ENCODE peak calls at places on chromosomes 2 and 18, in five cellular contexts. V is kidney; N is CD4-positive, alpha-beta memory T cell; W is body of pancreas; A is GM23248. D is an unnamed sample.

GRCh38 chr2:183248866-183249567 is 124.8 kb downstream of the NUP35 start:
- DNase-seq in V (no peak), N (no peak), W (no peak), A (peak; percentile 54), D (peak; percentile 50)

GRCh38 chr2:170006592-170007327 is 171.2 kb upstream of the MYO3B start:
- DNase-seq in V (no peak), N (no peak), W (no peak), A (peak; percentile 10), D (peak; percentile 44)

GRCh38 chr2:128228894-128229293 is 89.8 kb downstream of the HS6ST1 start:
- DNase-seq in V (no peak), N (no peak), W (no peak), A (peak; percentile 24), D (no peak)

GRCh38 chr2:175880-176800 is 87.7 kb downstream of the SH3YL1 start:
- DNase-seq in V (no peak), N (peak; percentile 65), W (no peak), A (peak; percentile 75), D (no peak)

GRCh38 chr2:37711308-37711731 is 39.9 kb upstream of the CDC42EP3 start:
- DNase-seq in V (peak; percentile 23), N (peak; percentile 25), W (no peak), A (peak; percentile 92), D (peak; percentile 88)

GRCh38 chr2:3902131-3902530 is 198.8 kb downstream of the DCDC2C start:
- DNase-seq in V (no peak), N (no peak), W (no peak), A (no peak), D (no peak)

GRCh38 chr18:69958422-69958821 is 10.7 kb upstream of the CD226 start:
- DNase-seq in V (no peak), N (no peak), W (no peak), A (no peak), D (no peak)

GRCh38 chr2:222213084-222213483 is 85.7 kb downstream of the PAX3 start:
- DNase-seq in V (no peak), N (no peak), W (no peak), A (no peak), D (no peak)

GRCh38 chr2:238286551-238286950 is 1.9 kb downstream of the PER2 start:
- DNase-seq in V (peak; percentile 83), N (no peak), W (peak; percentile 93), A (peak; percentile 92), D (peak; percentile 87)
- H3K4me1 ChIP-seq in V (peaks cover 31% of the 10 kb centered on the region), N (peaks cover 35% of the 10 kb centered on the region), W (peaks cover 87% of the 10 kb centered on the region), A (peaks cover 23% of the 10 kb centered on the region), D (peaks cover 23% of the 10 kb centered on the region)

GRCh38 chr2:203579131-203579643 is 44.1 kb upstream of the RAPH1 start:
- DNase-seq in V (no peak), N (no peak), W (peak; percentile 90), A (peak; percentile 91), D (peak; percentile 60)
- H3K4me1 ChIP-seq in V (peaks cover 16% of the 10 kb centered on the region), N (peaks cover 6% of the 10 kb centered on the region), W (peaks cover 49% of the 10 kb centered on the region), A (peaks cover 33% of the 10 kb centered on the region), D (peaks cover 2% of the 10 kb centered on the region)

GRCh38 chr2:20539133-20539719 is 92.4 kb downstream of the RHOB start:
- DNase-seq in V (no peak), N (no peak), W (no peak), A (peak; percentile 69), D (peak; percentile 32)
- H3K4me1 ChIP-seq in V (peaks cover 16% of the 10 kb centered on the region), N (no peaks in the 10 kb centered on the region), W (no peaks in the 10 kb centered on the region), A (peaks cover 13% of the 10 kb centered on the region), D (peaks cover 4% of the 10 kb centered on the region)

DNA sequence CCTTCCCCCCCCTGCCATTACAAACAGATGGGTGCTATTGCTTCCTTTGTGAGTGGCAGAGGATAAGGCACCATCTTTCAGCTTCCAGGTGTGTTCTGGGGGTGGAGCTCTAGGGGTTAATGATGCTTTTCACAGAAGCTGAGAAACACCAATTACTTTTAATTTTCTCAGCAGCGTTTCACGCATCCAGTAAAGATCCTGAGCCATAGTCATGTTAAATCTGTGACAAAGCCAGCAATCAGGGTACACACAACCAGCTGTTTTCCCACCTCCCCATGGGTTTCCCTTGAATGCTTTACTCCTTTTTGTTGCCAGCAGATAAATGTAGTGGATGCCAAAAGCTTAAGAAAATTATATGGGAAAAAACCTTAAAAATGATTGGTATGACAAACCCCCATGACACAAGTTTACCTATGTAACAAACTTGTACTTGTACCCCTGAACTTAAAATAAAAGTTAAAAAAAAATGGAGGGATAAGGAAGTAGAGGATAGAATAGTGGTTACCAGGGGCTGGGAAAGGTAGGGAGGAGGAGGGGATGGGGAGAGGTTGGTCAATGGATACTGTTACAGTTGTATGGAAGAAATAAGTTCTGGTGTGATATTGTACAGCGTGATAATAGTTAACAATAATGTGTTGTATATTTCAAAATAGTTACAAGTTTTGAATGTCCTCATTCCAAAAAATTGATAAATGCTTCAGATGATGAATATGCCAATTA is 70.0 kb downstream of the ACOXL start:
- DNase-seq in V (no peak), N (no peak), W (no peak), A (no peak), D (no peak)
- H3K4me1 ChIP-seq in V (no peaks in the 10 kb centered on the region), N (peaks cover 15% of the 10 kb centered on the region), W (no peaks in the 10 kb centered on the region), A (no peaks in the 10 kb centered on the region), D (no peaks in the 10 kb centered on the region)

DNA sequence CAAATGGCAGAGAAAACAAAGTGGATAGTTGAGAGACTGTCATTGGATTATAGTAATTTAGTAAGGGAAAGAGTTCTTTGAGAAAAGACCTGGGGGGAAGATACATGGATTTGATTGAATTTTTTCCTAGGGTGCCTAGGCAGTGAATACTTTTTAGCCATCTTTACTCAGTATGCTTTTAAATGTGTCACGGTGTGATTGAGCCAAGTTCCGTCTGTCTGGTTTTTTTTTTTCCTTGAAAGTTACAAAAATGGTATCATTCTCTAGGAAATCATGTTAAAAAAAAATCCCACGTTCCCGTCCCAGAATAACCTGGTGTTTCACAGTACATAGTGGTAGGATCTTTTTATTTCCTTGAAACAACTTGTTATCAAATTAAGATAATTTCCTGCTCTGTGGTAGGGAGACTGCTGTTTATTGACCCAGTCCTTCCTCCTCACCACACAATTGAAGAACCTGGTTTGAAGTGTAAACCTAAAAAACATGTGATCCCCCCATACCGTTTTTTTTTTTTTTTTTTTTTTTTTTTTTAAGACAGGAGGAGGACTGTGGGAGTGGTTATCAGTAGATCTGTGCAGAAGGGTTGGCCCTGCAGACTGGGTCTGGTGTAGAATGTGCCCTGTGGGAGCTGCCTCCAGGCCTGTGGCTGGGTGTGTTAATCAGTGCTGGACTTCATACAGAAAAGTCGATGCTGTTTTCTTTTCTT is 55.1 kb downstream of the DGKD start:
- DNase-seq in V (no peak), N (peak; percentile 58), W (peak; percentile 44), A (no peak), D (no peak)
- H3K4me1 ChIP-seq in V (peaks cover 15% of the 10 kb centered on the region), N (peaks cover 66% of the 10 kb centered on the region), W (peaks cover 35% of the 10 kb centered on the region), A (peaks cover 13% of the 10 kb centered on the region), D (peaks cover 10% of the 10 kb centered on the region)

GRCh38 chr2:162184796-162185195 is 32.7 kb upstream of the GCG start:
- DNase-seq in V (no peak), N (no peak), W (no peak), A (no peak), D (no peak)
- H3K4me1 ChIP-seq in V (no peaks in the 10 kb centered on the region), N (no peaks in the 10 kb centered on the region), W (no peaks in the 10 kb centered on the region), A (no peaks in the 10 kb centered on the region), D (no peaks in the 10 kb centered on the region)

GRCh38 chr2:216700778-216701177 is 5.4 kb upstream of the IGFBP5 start:
- DNase-seq in V (no peak), N (no peak), W (no peak), A (no peak), D (no peak)

GRCh38 chr2:216701544-216701943 is 6.2 kb upstream of the IGFBP5 start:
- DNase-seq in V (no peak), N (no peak), W (no peak), A (no peak), D (no peak)

GRCh38 chr2:216698291-216698690 is 2.9 kb upstream of the IGFBP5 start:
- DNase-seq in V (no peak), N (no peak), W (no peak), A (no peak), D (no peak)

GRCh38 chr2:216698895-216699294 is 3.5 kb upstream of the IGFBP5 start:
- DNase-seq in V (no peak), N (peak; percentile 14), W (no peak), A (peak; percentile 85), D (peak; percentile 84)

DNA sequence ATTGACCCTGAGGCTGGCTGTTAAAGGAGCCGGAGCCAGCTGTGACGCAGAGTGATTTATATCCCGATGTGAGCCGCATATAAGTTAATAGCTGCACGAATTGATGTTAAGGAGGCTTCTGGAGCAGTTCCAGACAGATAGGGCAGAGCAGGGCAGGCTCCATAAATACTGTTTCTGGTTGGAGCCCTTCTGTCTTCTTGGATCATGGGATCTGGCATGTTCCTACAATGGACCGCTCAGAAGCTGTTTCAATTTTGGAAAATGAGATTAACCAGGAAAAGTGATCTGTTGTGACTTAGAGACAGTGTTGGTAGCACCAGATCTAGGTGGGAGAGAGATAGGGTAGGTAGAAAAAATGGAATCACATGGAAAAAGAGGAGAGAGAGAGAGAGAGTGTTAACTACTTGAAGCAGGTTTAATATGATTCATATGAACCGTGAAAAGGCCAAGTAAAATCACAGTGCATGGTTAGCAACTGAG is 4.8 kb upstream of the IGFBP5 start:
- DNase-seq in V (no peak), N (no peak), W (no peak), A (no peak), D (peak; percentile 36)
- H3K4me1 ChIP-seq in V (peaks cover 12% of the 10 kb centered on the region), N (no peaks in the 10 kb centered on the region), W (peaks cover 5% of the 10 kb centered on the region), A (peaks cover 11% of the 10 kb centered on the region), D (peaks cover 14% of the 10 kb centered on the region)